ENCODE peak calls at places on chromosomes 3 and 15, in eight cellular contexts. M is neuronal stem cell, U is foreskin fibroblast, D is SJSA1, P is upper lobe of left lung, Y is ovary, R is astrocyte of the spinal cord, N is body of pancreas. F is an unnamed sample.

GRCh38 chr3:36969540-36970432 is 23.1 kb downstream of the EPM2AIP1 start:
- DNase-seq in M (peak; percentile 79), R (peak; percentile 45), N (no peak), U (peak; percentile 71), D (no peak), Y (no peak), P (peak; percentile 39), F (peak; percentile 14)

GRCh38 chr3:163809540-163809993 is 1268.7 kb downstream of the SI start:
- DNase-seq in R (no peak), N (no peak), M (peak; percentile 1), P (no peak), U (no peak), Y (no peak), D (no peak), F (no peak)

GRCh38 chr3:174438501-174439156 is 420.5 kb upstream of the NAALADL2 start:
- DNase-seq in N (no peak), U (no peak), R (peak; percentile 7), Y (no peak), P (no peak), M (no peak), D (peak; percentile 47), F (peak; percentile 38)

GRCh38 chr15:57150066-57150865 is 226.0 kb upstream of the CGNL1 start:
- DNase-seq in D (peak; percentile 45), N (no peak), M (no peak), U (no peak), Y (no peak), R (peak; percentile 62), P (no peak), F (no peak)

GRCh38 chr15:37788330-37788729 is 146.1 kb upstream of the TMCO5A start:
- DNase-seq in U (no peak), M (no peak), R (no peak), D (no peak), Y (no peak), P (no peak), N (no peak), F (no peak)

GRCh38 chr3:111980716-111981456 is 2.1 kb downstream of the ABHD10 start:
- DNase-seq in M (no peak), N (no peak), P (no peak), U (no peak), D (no peak), R (no peak), Y (no peak), F (no peak)

GRCh38 chr15:68676011-68676605 is 97.3 kb downstream of the CORO2B start:
- DNase-seq in M (no peak), Y (no peak), R (no peak), U (no peak), N (no peak), P (no peak), D (no peak), F (no peak)

GRCh38 chr15:27086800-27087199 is 115.8 kb downstream of the GABRG3 start:
- DNase-seq in N (no peak), R (no peak), U (no peak), M (no peak), P (no peak), Y (no peak), D (no peak), F (no peak)

GRCh38 chr15:57772223-57772957 is 65.9 kb downstream of the POLR2M start:
- DNase-seq in M (no peak), N (no peak), Y (no peak), U (peak; percentile 41), D (peak; percentile 48), R (peak; percentile 12), P (no peak), F (no peak)

GRCh38 chr15:70566047-70566835 is 197.1 kb downstream of the UACA start:
- DNase-seq in N (no peak), Y (no peak), M (no peak), D (no peak), U (no peak), R (peak; percentile 26), P (no peak), F (no peak)

GRCh38 chr3:84522893-84523292 is 435.9 kb upstream of the CADM2 start:
- DNase-seq in P (no peak), D (no peak), R (no peak), U (no peak), Y (no peak), M (no peak), N (no peak), F (no peak)

GRCh38 chr15:26635105-26635504 is 137.8 kb downstream of the GABRB3 start:
- DNase-seq in R (no peak), U (no peak), M (no peak), N (no peak), D (no peak), Y (no peak), P (no peak), F (no peak)

GRCh38 chr3:32568953-32569352 is 1.7 kb downstream of the DYNC1LI1 start:
- DNase-seq in R (no peak), P (no peak), U (no peak), D (no peak), M (no peak), N (no peak), Y (no peak), F (no peak)

GRCh38 chr3:126293370-126294082 is 63.7 kb downstream of the KLF15 start:
- DNase-seq in M (no peak), R (no peak), P (peak; percentile 90), N (no peak), U (no peak), Y (no peak), D (no peak), F (no peak)

GRCh38 chr3:156675744-156676466 is 1.5 kb downstream of the TIPARP start:
- DNase-seq in M (no peak), N (peak; percentile 27), D (peak; percentile 66), R (peak; percentile 86), U (peak; percentile 84), P (peak; percentile 49), Y (peak; percentile 17), F (peak; percentile 77)

GRCh38 chr3:4320453-4320852 is 17.3 kb downstream of the SETMAR start:
- DNase-seq in M (no peak), R (no peak), P (no peak), U (no peak), N (no peak), Y (no peak), D (no peak), F (no peak)

GRCh38 chr3:25246921-25247320 is 181.1 kb upstream of the RARB start:
- DNase-seq in R (no peak), Y (no peak), D (no peak), P (no peak), M (no peak), N (no peak), U (no peak), F (no peak)

GRCh38 chr3:5317572-5317971 is 130.1 kb downstream of the EDEM1 start:
- DNase-seq in M (no peak), N (no peak), R (peak; percentile 29), P (no peak), D (peak; percentile 33), Y (no peak), U (no peak), F (peak; percentile 19)

GRCh38 chr3:43153189-43154083 is 47.6 kb upstream of the POMGNT2 start:
- DNase-seq in U (peak; percentile 95), P (no peak), R (peak; percentile 19), Y (peak; percentile 96), D (no peak), M (no peak), N (peak; percentile 35), F (no peak)

GRCh38 chr15:101045236-101045646 is 126.1 kb downstream of the LRRK1 start:
- DNase-seq in P (peak; percentile 15), R (peak; percentile 43), M (no peak), N (peak; percentile 8), D (peak; percentile 91), Y (peak; percentile 63), U (no peak), F (no peak)

GRCh38 chr3:40417845-40418543 is 31.0 kb downstream of the ENTPD3 start:
- DNase-seq in P (no peak), Y (no peak), N (no peak), M (no peak), U (peak; percentile 6), D (no peak), R (no peak), F (no peak)

GRCh38 chr15:81297580-81298575 is 26.1 kb downstream of the STARD5 start:
- DNase-seq in R (no peak), D (no peak), P (no peak), M (no peak), Y (no peak), N (no peak), U (no peak), F (no peak)
- H3K4me3 ChIP-seq in R (no peak overlapping the region), D (no peak overlapping the region), P (peak overlapping the region; percentile 50), M (no peak overlapping the region), Y (no peak overlapping the region), N (no peak overlapping the region), U (no peak overlapping the region), F (no peak overlapping the region)

GRCh38 chr3:52240886-52241244 is 1.9 kb upstream of the TWF2 start:
- DNase-seq in N (no peak), Y (no peak), D (no peak), R (no peak), M (no peak), P (no peak), U (no peak), F (no peak)
- H3K4me3 ChIP-seq in N (no peak overlapping the region), Y (no peak overlapping the region), D (no peak overlapping the region), R (no peak overlapping the region), M (no peak overlapping the region), P (no peak overlapping the region), U (no peak overlapping the region), F (no peak overlapping the region)

GRCh38 chr3:119585193-119585592 is 5.9 kb downstream of the ADPRH start:
- DNase-seq in U (no peak), R (no peak), M (no peak), D (no peak), P (peak; percentile 40), N (no peak), Y (no peak), F (no peak)

GRCh38 chr3:119582178-119582577 is 2.9 kb downstream of the ADPRH start:
- DNase-seq in N (no peak), P (no peak), M (no peak), Y (no peak), R (no peak), D (no peak), U (no peak), F (no peak)

GRCh38 chr3:119579366-119580147 is at the start of gene ADPRH:
- DNase-seq in U (peak; percentile 44), R (peak; percentile 74), Y (peak; percentile 76), M (peak; percentile 68), N (peak; percentile 88), P (peak; percentile 90), D (peak; percentile 58), F (no peak)

GRCh38 chr3:119575507-119575906 is 3.8 kb upstream of the ADPRH start:
- DNase-seq in U (no peak), Y (no peak), D (no peak), M (no peak), P (no peak), R (no peak), N (no peak), F (no peak)

GRCh38 chr3:119580148-119580760 is 962 bp downstream of the ADPRH start:
- DNase-seq in D (peak; percentile 50), P (peak; percentile 64), R (no peak), N (peak; percentile 26), Y (no peak), M (no peak), U (no peak), F (no peak)
- H3K4me3 ChIP-seq in D (peak overlapping the region; percentile 51), P (peak overlapping the region; percentile 57), R (peak overlapping the region; percentile 56), N (peak overlapping the region; percentile 26), Y (peak overlapping the region; percentile 69), M (peak overlapping the region; percentile 80), U (peak overlapping the region; percentile 43), F (no peak overlapping the region)

GRCh38 chr3:116863270-116863770 is 153.7 kb downstream of the TUSC7 start:
- DNase-seq in N (no peak), P (no peak), R (no peak), M (no peak), D (no peak), Y (no peak), U (no peak), F (no peak)

GRCh38 chr3:116864627-116864927 is 155.0 kb downstream of the TUSC7 start:
- DNase-seq in U (no peak), D (no peak), P (no peak), M (no peak), R (no peak), N (no peak), Y (no peak), F (no peak)

GRCh38 chr3:116863842-116864626 is 154.5 kb downstream of the TUSC7 start:
- DNase-seq in Y (no peak), D (peak; percentile 14), M (peak; percentile 56), U (peak; percentile 37), P (no peak), R (peak; percentile 59), N (no peak), F (peak; percentile 19)
- H3K4me3 ChIP-seq in Y (peak overlapping the region; percentile 18), D (no peak overlapping the region), M (peak overlapping the region; percentile 70), U (peak overlapping the region; percentile 35), P (peak overlapping the region; percentile 32), R (peak overlapping the region; percentile 36), N (no peak overlapping the region), F (no peak overlapping the region)

F was measured in SJCRH30.